ENCODE peak calls at places on chromosomes 2 and 18, in four cellular contexts. H is H1, I is HepG2, K is GM12878. A is an unnamed sample.

GRCh38 chr2:95310211-95310610 is 13.1 kb downstream of the KCNIP3 start:
- DNase-seq in I (no peak), H (no peak), K (no peak), A (no peak)

GRCh38 chr2:217086038-217086522 is 226.2 kb upstream of the TNP1 start:
- DNase-seq in H (no peak), K (no peak), I (no peak), A (no peak)

GRCh38 chr2:50785781-50786180 is 246.2 kb downstream of the NRXN1 start:
- DNase-seq in H (no peak), I (no peak), K (no peak), A (no peak)

GRCh38 chr2:101559576-101559975 is 84.7 kb upstream of the RFX8 start:
- DNase-seq in H (no peak), I (no peak), K (no peak), A (no peak)

GRCh38 chr18:27713037-27713726 is 463.7 kb downstream of the CDH2 start:
- DNase-seq in I (no peak), H (no peak), K (no peak), A (peak)

GRCh38 chr2:127887452-127888219 is 1.9 kb upstream of the AMMECR1L start:
- DNase-seq in H (no peak), I (no peak), K (no peak), A (no peak)

GRCh38 chr2:60570281-60570680 is 16.8 kb upstream of the BCL11A start:
- DNase-seq in H (no peak), I (no peak), K (no peak), A (no peak)

GRCh38 chr2:172079838-172080640 is 5.3 kb upstream of the DLX1 start:
- DNase-seq in K (no peak), I (no peak), H (no peak), A (no peak)

GRCh38 chr2:238106698-238107524 is 6.8 kb downstream of the ESPNL start:
- DNase-seq in H (peak), I (peak), K (no peak), A (no peak)

GRCh38 chr18:24846133-24846532 is 385.7 kb downstream of the HRH4 start:
- DNase-seq in I (no peak), H (no peak), K (no peak), A (no peak)

GRCh38 chr2:207416936-207417718 is 112.6 kb upstream of the CREB1 start:
- DNase-seq in I (no peak), H (no peak), K (no peak), A (no peak)

GRCh38 chr2:198930170-198930569 is 527.6 kb downstream of the SATB2 start:
- DNase-seq in I (no peak), K (no peak), H (no peak), A (no peak)

GRCh38 chr2:74534411-74534810 is 4.7 kb downstream of the HTRA2 start:
- DNase-seq in I (no peak), H (no peak), K (no peak), A (no peak)

GRCh38 chr2:12169060-12169406 is 422.6 kb downstream of the LPIN1 start:
- DNase-seq in K (no peak), H (no peak), I (no peak), A (no peak)

DNA sequence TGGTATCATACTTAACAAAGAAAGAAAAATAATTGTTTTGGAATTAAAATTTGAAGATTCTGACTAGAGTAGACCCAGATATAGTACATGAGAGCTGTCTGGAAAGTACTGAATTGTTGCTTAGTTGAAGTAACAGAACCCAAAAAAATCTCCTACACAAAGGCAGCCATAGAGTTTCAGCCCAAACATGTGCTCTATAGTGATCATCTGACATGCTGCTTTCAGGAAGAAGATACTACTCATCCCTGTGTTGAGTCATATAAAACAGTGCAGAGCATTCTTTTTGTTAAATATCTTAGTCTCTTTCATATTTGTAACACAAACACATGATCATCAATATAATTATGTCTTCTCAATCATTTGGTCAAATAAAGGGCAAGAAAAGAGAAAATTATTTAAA is 84.8 kb upstream of the PTPRM start:
- DNase-seq in I (no peak), K (no peak), H (no peak), A (no peak)
- TF ChIP-seq SUZ12 in I (no peak), K (no peak), H (no peak), A (no peak)

DNA sequence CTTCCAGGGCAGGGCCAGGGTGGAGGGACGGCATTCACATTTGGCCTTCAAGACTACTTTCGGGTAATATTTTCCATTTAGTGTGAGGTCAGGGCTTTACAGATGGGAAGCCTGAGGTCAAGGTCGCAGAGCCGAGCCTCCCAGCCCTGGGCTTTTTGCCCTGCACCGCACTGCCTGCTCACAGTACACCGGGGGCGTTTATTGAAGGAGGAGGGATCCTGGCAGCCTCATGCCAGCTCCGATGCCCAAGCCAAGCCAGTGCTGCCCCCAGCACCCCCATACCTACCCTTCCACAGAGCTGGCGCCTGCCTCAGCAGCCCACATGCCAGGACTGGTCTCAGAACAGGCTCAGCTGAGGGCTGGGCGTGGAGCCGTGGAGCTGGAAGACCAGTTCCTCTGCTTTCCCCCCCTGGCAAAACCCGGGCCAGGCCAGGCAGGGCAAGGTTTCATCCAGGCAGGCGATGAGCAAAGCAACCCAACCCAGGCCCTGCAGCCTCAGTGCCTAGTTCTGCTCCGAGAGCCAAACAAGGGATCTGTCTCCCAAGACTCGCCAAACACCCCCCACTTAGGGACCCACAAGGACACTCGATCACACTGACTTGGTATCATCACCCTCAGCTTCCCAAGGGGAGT is 11.9 kb downstream of the SDC1 start:
- DNase-seq in I (no peak), K (no peak), H (no peak), A (no peak)
- H3K9ac ChIP-seq in I (no peak), K (peak), H (no peak), A (peak)

DNA sequence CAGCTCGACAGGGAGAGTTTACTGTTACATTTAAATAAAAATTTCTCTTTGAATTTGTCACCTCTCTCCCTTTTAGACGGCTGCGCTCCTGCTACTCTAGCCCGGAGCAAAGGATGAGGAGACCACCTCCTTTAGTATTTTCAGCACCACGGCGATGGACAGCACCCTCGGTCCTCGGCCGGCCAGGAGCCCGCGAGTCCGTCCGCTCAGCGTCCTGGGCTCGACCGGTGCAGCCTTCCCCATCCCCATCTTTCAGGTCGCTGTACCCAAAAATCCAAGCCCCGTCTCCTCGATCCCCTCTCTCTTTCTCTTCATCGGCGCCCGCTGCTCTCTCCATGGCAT is 831 bp downstream of the CELF4 start:
- DNase-seq in I (no peak), K (no peak), H (peak), A (peak)
- H3K4me3 ChIP-seq in I (no peak), K (no peak), H (peak), A (peak)

DNA sequence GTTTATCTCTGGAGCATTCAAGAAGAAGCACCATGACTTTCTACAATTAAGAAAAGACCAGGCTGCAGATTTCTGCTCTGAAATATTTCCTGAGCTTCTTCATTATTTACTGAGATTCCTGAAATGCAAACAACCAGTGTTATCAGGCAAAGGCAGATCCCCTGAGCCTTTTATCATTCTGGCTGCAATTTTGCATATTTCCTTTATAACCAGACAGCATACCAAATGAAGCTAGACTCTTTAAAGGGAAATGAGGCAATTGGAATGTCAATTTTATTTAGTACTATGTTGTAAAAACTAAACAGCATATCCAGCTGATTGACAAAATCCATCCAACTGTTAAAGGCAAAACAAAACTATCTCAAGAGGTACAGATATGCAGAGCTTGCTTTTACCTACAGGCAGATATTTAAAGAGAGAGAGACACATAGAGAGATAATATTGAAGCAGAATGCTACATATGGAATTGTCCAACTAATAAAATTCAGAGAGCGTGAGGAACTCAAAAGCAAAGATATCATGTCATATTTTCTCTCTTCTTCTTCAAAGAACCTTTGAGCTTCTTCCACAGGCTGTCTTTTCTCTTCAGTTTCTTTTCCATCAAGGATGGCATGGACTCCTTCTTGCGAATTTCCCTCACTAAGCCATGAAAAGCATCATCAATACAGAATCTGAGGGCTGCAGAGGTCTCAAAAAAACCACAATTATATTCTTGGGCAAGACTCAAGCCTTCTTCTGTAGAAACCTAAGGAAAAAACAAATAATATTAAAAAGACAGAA is 372.3 kb downstream of the RIT2 start:
- DNase-seq in K (no peak), H (no peak), I (no peak), A (no peak)
- TF ChIP-seq SUZ12 in K (no peak), H (no peak), I (no peak), A (no peak)

DNA sequence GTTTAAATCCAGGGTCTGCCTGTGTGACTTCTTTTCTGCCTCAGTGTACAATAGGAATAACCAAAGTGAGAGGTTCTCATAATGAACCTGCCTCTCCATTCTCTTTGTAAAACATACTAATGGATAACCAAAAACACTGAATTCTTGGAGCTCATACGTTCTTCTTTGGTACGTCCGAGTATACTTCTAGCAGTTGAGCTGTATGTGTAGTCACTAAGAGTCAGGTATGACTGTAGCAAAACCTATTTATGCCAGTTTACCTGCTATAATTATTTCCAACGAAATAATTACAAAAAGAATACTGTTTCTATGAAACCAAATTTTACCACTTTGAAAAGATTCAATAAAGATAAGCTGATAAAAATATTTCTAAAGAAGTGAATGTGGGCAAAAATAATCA is 109.2 kb downstream of the IKZF2 start:
- DNase-seq in K (no peak), H (no peak), I (no peak), A (no peak)
- H3K9ac ChIP-seq in K (no peak), H (no peak), I (no peak), A (no peak)

A was measured in NT2/D1.